ENCODE peak calls at places on chromosome 13, in eight cellular contexts. A, P, W, B, J, Z, H and C are unnamed samples.

GRCh38 chr13:80577951-80578670 is 237.2 kb upstream of the SPRY2 start:
- DNase-seq in J (no peak), A (no peak), P (no peak), W (no peak), Z (peak), B (no peak), H (no peak), C (no peak)

GRCh38 chr13:95745752-95746151 is 68.8 kb downstream of the DNAJC3 start:
- DNase-seq in J (no peak), B (no peak), A (no peak), W (no peak), P (no peak), Z (no peak), H (no peak), C (no peak)

GRCh38 chr13:32650705-32651311 is 64.6 kb downstream of the PDS5B start:
- DNase-seq in W (peak), A (peak), H (peak), P (no peak), J (peak), Z (peak), B (no peak), C (peak)

GRCh38 chr13:26017196-26017921 is 34.5 kb downstream of the SHISA2 start:
- DNase-seq in W (no peak), P (no peak), B (no peak), H (no peak), A (no peak), J (no peak), Z (peak), C (no peak)

GRCh38 chr13:40539954-40540706 is 126.3 kb downstream of the FOXO1 start:
- DNase-seq in P (no peak), H (no peak), B (no peak), Z (peak), J (no peak), W (no peak), A (peak), C (no peak)

GRCh38 chr13:32881792-32882175 is 134.4 kb upstream of the KL start:
- DNase-seq in W (no peak), A (no peak), Z (peak), P (no peak), H (no peak), B (no peak), J (peak), C (no peak)

GRCh38 chr13:42880241-42880640 is 98.9 kb downstream of the FAM216B start:
- DNase-seq in H (no peak), J (no peak), W (no peak), P (no peak), Z (no peak), B (no peak), A (no peak), C (no peak)

GRCh38 chr13:45847554-45848224 is 3.9 kb downstream of the SIAH3 start:
- DNase-seq in P (no peak), H (no peak), A (no peak), J (peak), B (no peak), W (peak), Z (no peak), C (no peak)

GRCh38 chr13:26551255-26551654 is 6.2 kb upstream of the WASF3 start:
- DNase-seq in B (no peak), P (no peak), H (no peak), W (no peak), Z (no peak), A (no peak), J (no peak), C (no peak)

GRCh38 chr13:34412295-34412694 is 529.8 kb upstream of the NBEA start:
- DNase-seq in P (no peak), H (no peak), J (no peak), Z (no peak), W (no peak), A (no peak), B (no peak), C (no peak)

GRCh38 chr13:113582841-113583631 is 1.5 kb upstream of the TFDP1 start:
- DNase-seq in B (no peak), J (no peak), W (no peak), P (no peak), Z (no peak), A (no peak), H (no peak), C (no peak)

GRCh38 chr13:74289861-74290260 is 155.7 kb upstream of the KLF12 start:
- DNase-seq in P (no peak), Z (no peak), W (no peak), A (no peak), J (peak), H (no peak), B (no peak), C (no peak)

GRCh38 chr13:73399347-73400216 is 340.8 kb downstream of the KLF5 start:
- DNase-seq in A (no peak), J (peak), P (no peak), B (no peak), H (no peak), Z (no peak), W (no peak), C (no peak)

GRCh38 chr13:31862828-31863227 is 123.5 kb downstream of the RXFP2 start:
- DNase-seq in J (no peak), P (no peak), W (no peak), A (no peak), B (no peak), Z (no peak), H (no peak), C (no peak)

GRCh38 chr13:33758113-33758512 is 59.8 kb upstream of the RFC3 start:
- DNase-seq in J (no peak), P (no peak), Z (no peak), B (no peak), W (no peak), A (no peak), H (no peak), C (no peak)

GRCh38 chr13:24618219-24618955 is 61.8 kb upstream of the ATP12A start:
- DNase-seq in W (peak), H (peak), A (no peak), P (no peak), Z (no peak), J (no peak), B (no peak), C (no peak)

GRCh38 chr13:26784704-26785639 is 24.4 kb upstream of the GPR12 start:
- DNase-seq in J (no peak), H (no peak), Z (no peak), P (no peak), B (no peak), W (no peak), A (no peak), C (no peak)

GRCh38 chr13:61500176-61500575 is 84.5 kb upstream of the PCDH20 start:
- DNase-seq in H (no peak), Z (no peak), P (no peak), A (no peak), J (no peak), B (no peak), W (no peak), C (no peak)

GRCh38 chr13:99150575-99151370 is 49.9 kb upstream of the UBAC2 start:
- DNase-seq in P (no peak), Z (peak), H (no peak), A (peak), W (no peak), J (peak), B (no peak), C (no peak)

GRCh38 chr13:62473944-62474237 is 1058.2 kb upstream of the PCDH20 start:
- DNase-seq in J (no peak), W (no peak), A (no peak), P (no peak), Z (no peak), H (no peak), B (no peak), C (no peak)

GRCh38 chr13:90105881-90106496 is 1241.5 kb upstream of the MIR17HG start:
- DNase-seq in Z (peak), J (no peak), P (no peak), B (no peak), W (no peak), H (no peak), A (no peak), C (no peak)

GRCh38 chr13:28560612-28561011 is 65.7 kb upstream of the FLT1 start:
- DNase-seq in J (no peak), Z (no peak), A (no peak), W (no peak), H (no peak), P (no peak), B (no peak), C (no peak)

GRCh38 chr13:35349673-35350278 is 126.7 kb downstream of the MAB21L1 start:
- DNase-seq in A (no peak), Z (peak), J (no peak), P (no peak), B (no peak), W (no peak), H (no peak), C (no peak)

GRCh38 chr13:112446347-112446861 is 70.2 kb downstream of the SPACA7 start:
- DNase-seq in Z (peak), P (no peak), A (no peak), H (no peak), J (no peak), W (no peak), B (no peak), C (no peak)